ENCODE peak calls at places on chromosome 18, in four cellular contexts. V is H1, U is GM12878, Z is K562. M is an unnamed sample.

GRCh38 chr18:70418551-70419311 is 129.9 kb downstream of the SOCS6 start:
- DNase-seq in Z (no peak), V (no peak), U (no peak), M (no peak)

GRCh38 chr18:62128157-62128556 is 58.7 kb downstream of the PIGN start:
- DNase-seq in U (no peak), Z (no peak), V (no peak), M (no peak)

GRCh38 chr18:72674710-72675109 is 130.6 kb upstream of the CBLN2 start:
- DNase-seq in U (peak), Z (no peak), V (no peak), M (no peak)

GRCh38 chr18:57142361-57142760 is 4.5 kb upstream of the BOD1L2 start:
- DNase-seq in Z (no peak), V (no peak), U (no peak), M (no peak)

GRCh38 chr18:688322-688721 is 24.1 kb downstream of the ENOSF1 start:
- DNase-seq in U (no peak), V (no peak), Z (no peak), M (no peak)

GRCh38 chr18:63233334-63233733 is 86.2 kb downstream of the BCL2 start:
- DNase-seq in Z (no peak), U (no peak), V (no peak), M (no peak)

GRCh38 chr18:37778417-37779165 is 213.0 kb upstream of the CELF4 start:
- DNase-seq in V (peak), U (no peak), Z (peak), M (peak)

GRCh38 chr18:49335677-49336076 is 124.8 kb downstream of the DYM start:
- DNase-seq in U (no peak), Z (no peak), V (no peak), M (no peak)

GRCh38 chr18:76460482-76460881 is 34.6 kb downstream of the ZNF516 start:
- DNase-seq in U (no peak), Z (no peak), V (no peak), M (no peak)

GRCh38 chr18:14912967-14913366 is 165.0 kb downstream of the ANKRD30B start:
- DNase-seq in Z (no peak), U (no peak), V (no peak), M (no peak)

GRCh38 chr18:43012951-43013350 is 102.5 kb downstream of the RIT2 start:
- DNase-seq in V (no peak), Z (no peak), U (no peak), M (no peak)

GRCh38 chr18:24817150-24818068 is 357.0 kb downstream of the HRH4 start:
- DNase-seq in V (no peak), Z (no peak), U (no peak), M (peak)

GRCh38 chr18:48186084-48186798 is 222.9 kb downstream of the ZBTB7C start:
- DNase-seq in U (no peak), V (no peak), Z (no peak), M (peak)

GRCh38 chr18:1018211-1018651 is 113.6 kb downstream of the ADCYAP1 start:
- DNase-seq in Z (no peak), U (no peak), V (no peak), M (no peak)

GRCh38 chr18:57466745-57467144 is 31.6 kb downstream of the ONECUT2 start:
- DNase-seq in V (no peak), Z (no peak), U (no peak), M (no peak)

GRCh38 chr18:76806301-76806700 is 16.1 kb upstream of the ZNF236 start:
- DNase-seq in Z (no peak), U (no peak), V (no peak), M (no peak)

DNA sequence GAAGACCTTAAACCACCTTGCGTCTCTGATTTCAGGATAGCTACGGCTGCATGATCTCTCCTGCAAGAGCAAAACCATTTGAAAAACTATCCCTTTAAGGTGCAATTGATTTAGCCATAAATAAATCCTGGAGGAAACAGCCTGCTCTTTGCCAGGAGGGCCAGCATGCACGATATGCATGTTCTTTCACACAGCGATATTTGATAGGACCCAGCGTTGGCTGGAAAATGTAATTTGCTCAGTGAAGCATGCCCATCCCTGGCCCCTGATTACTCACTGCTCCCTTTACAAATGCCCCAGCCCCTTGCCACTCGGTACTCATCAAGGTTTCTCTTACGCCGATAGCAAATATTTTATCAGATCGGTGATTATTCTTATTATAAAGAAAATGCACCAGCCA is 315.4 kb downstream of the CDH2 start:
- DNase-seq in U (no peak), V (no peak), Z (no peak), M (peak)
- TF ChIP-seq NRF1 in U (no peak), V (no peak), Z (no peak), M (no peak)

GRCh38 chr18:55248497-55248896 is 289.2 kb upstream of the CCDC68 start:
- DNase-seq in V (no peak), U (no peak), Z (no peak), M (no peak)
- TF ChIP-seq NRF1 in V (no peak), U (no peak), Z (no peak), M (no peak)

GRCh38 chr18:25866331-25866730 is 224.1 kb downstream of the SS18 start:
- DNase-seq in V (no peak), U (no peak), Z (no peak), M (no peak)

DNA sequence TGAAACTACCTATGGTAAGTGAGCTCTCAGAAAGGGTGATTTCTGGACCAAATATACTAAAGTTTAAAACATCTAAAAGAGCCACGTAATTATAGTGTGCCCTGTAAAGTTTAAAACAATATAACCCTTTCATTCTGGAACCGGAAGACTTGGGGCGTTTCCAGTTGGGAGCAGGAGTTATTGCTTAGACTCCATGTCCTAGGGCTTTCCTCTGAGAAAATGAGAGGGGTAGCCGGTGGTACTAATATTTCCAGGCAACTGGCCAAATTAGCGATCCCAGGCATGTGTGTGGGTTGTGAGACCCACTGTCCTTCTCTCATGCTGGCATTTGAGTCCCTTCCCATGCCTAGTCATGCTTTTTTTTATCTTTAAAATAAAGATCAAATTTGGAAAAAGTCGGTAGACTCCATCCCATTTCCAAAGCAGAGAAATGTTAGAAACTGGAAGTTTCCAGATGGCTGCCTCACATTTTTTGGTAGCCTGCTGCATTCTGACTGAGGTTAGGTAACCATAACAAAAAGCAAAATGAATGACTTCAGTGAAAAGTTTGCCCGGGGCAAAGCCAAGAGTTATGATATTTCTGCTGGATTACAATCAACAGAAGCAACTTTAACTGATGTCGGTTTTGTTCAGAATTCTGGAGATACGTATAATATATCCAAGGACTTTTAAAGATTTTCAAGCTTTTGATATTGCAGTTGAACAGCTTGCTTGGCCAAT is 227.4 kb downstream of the SS18 start:
- DNase-seq in Z (no peak), U (no peak), V (no peak), M (no peak)
- TF ChIP-seq NRF1 in Z (no peak), U (no peak), V (no peak), M (no peak)

DNA sequence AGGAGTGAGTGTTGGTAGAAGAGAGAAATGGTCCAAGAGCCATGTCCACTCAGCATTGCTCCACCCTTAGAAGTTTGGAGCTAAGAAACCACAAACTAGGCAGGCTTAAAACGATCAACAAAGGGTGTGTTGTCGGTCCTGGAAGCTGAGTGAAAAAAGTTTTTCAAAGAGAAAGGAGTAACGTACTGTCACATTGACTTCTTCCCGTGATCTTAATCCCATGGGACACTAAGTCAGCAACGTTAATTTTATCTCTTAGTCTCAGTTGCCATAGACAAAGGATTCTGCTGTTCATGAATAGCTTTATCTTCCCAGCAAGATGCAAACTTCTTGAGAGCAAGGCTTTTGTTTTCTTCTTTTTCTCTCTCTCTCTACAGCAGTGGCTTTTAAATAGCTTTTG is 377.3 kb downstream of the TGIF1 start:
- DNase-seq in V (no peak), Z (no peak), U (no peak), M (no peak)
- TF ChIP-seq NRF1 in V (no peak), Z (no peak), U (no peak), M (no peak)

GRCh38 chr18:44869533-44869932 is 188.8 kb downstream of the SETBP1 start:
- DNase-seq in U (no peak), V (no peak), Z (no peak), M (no peak)
- TF ChIP-seq NRF1 in U (no peak), V (no peak), Z (no peak), M (no peak)

DNA sequence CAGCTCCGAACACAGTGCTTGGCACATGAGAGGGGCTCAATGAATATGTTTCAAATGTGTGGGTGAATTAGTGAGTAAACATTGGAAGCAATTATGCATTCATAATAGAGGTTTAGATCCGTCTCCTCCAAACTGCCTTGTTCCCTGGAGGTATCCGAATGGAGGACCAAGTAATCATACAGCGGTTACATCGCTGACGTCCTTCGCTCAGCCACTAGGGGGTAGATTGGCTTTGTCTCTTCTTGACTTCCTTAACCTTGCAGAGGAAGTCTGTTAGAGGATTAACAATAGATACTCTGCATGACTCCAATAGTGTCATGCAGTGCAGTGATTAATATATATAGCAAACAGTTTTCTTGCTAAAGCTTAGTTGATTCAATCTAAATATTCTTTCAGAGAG is 517.0 kb downstream of the PTPRM start:
- DNase-seq in U (no peak), V (peak), Z (peak), M (peak)
- TF ChIP-seq NRF1 in U (no peak), V (no peak), Z (no peak), M (no peak)

GRCh38 chr18:74473976-74474375 is 16.9 kb upstream of the DIPK1C start:
- DNase-seq in Z (no peak), V (no peak), U (no peak), M (no peak)

GRCh38 chr18:74463271-74463670 is 6.2 kb upstream of the DIPK1C start:
- DNase-seq in V (no peak), U (no peak), Z (no peak), M (no peak)

GRCh38 chr18:74472312-74472711 is 15.2 kb upstream of the DIPK1C start:
- DNase-seq in V (no peak), U (no peak), Z (no peak), M (no peak)

GRCh38 chr18:74465775-74466174 is 8.7 kb upstream of the DIPK1C start:
- DNase-seq in U (no peak), V (no peak), Z (no peak), M (no peak)

DNA sequence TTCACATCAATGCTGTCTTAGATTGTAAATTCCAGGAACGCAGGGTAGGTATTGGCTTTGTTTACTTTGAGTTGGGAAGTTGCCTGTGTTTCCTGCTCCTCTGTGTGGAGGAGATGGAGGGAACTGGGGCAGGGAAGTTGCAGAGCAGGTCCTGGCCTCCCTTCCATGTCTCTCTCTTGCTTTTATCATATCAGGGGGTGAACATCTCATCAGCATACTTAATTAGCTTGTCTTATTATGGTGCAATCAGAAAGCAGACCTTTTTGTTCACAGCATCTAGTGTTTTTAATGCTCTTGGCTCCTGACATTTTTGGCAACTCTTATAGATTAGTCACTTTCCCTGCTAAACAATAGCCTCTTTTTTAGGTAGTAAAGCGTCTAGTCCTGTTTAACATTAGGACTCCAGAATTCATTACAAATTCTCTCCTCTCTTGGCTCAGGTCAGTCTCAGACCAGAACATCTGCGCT is 11.5 kb upstream of the DIPK1C start:
- DNase-seq in Z (no peak), V (no peak), U (no peak), M (no peak)
- TF ChIP-seq NRF1 in Z (no peak), V (no peak), U (no peak), M (no peak)

GRCh38 chr18:4286256-4286655 is 168.9 kb downstream of the DLGAP1 start:
- DNase-seq in U (no peak), V (no peak), Z (no peak), M (no peak)

GRCh38 chr18:4284528-4284927 is 170.6 kb downstream of the DLGAP1 start:
- DNase-seq in U (no peak), V (no peak), Z (no peak), M (no peak)

GRCh38 chr18:4282954-4283353 is 172.2 kb downstream of the DLGAP1 start:
- DNase-seq in Z (no peak), V (no peak), U (no peak), M (no peak)

GRCh38 chr18:4285525-4285924 is 169.6 kb downstream of the DLGAP1 start:
- DNase-seq in U (no peak), Z (no peak), V (no peak), M (no peak)

GRCh38 chr18:4283746-4284291 is 171.3 kb downstream of the DLGAP1 start:
- DNase-seq in V (no peak), Z (no peak), U (no peak), M (no peak)
- TF ChIP-seq NRF1 in V (no peak), Z (no peak), U (no peak), M (no peak)

GRCh38 chr18:36567800-36568199 is 261.0 kb downstream of the TPGS2 start:
- DNase-seq in U (no peak), V (no peak), Z (no peak), M (no peak)

GRCh38 chr18:36576339-36576738 is 252.5 kb downstream of the TPGS2 start:
- DNase-seq in Z (no peak), V (no peak), U (no peak), M (no peak)

GRCh38 chr18:36568487-36568886 is 260.3 kb downstream of the TPGS2 start:
- DNase-seq in Z (no peak), V (no peak), U (peak), M (no peak)

DNA sequence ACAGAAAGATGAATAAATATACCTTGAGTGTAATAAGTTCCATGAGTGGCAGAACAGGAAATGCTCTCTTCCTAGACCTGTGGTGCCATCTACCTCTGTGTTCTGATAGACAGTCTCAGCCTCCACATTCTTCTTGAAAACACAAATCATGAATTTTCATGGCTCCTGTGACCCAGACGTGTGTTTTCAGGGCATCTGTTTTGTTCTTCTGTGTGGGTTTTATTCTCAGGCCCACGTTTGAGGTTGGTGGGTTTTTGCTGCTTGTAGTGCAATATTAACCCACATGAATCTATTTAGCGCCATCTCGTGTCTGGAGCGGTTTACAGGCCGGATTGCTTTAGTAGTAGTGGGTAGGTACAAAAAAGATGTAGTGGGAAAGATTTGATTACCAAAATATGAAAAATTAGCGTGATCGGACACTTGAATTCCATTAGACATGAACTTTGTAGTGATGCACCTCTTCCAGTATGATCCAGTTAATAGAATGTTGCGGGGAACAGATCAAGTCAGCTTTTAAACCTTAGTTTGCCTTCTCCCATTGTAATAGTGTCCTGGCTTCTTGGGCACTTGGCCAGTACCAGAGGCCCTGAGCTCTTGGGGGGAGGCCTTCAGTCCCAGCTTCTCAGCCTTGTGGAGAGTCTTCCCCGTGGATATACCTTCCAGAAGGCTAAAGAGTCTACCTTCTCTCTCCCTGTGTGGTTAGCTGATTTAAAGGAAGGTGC is 256.5 kb downstream of the TPGS2 start:
- DNase-seq in U (peak), V (no peak), Z (peak), M (peak)
- TF ChIP-seq NRF1 in U (no peak), V (no peak), Z (no peak), M (no peak)

GRCh38 chr18:31498450-31499156 is 626 bp downstream of the DSG2 start:
- DNase-seq in Z (no peak), V (no peak), U (no peak), M (no peak)

GRCh38 chr18:31497711-31498449 is at the start of gene DSG2:
- DNase-seq in U (no peak), Z (peak), V (peak), M (peak)

GRCh38 chr18:31503011-31503410 is 5.0 kb downstream of the DSG2 start:
- DNase-seq in V (no peak), U (no peak), Z (no peak), M (no peak)

GRCh38 chr18:31499157-31499524 is 1.2 kb downstream of the DSG2 start:
- DNase-seq in U (no peak), Z (no peak), V (no peak), M (no peak)

GRCh38 chr18:31500161-31500688 is 2.2 kb downstream of the DSG2 start:
- DNase-seq in Z (no peak), U (peak), V (no peak), M (no peak)
- TF ChIP-seq NRF1 in Z (no peak), U (no peak), V (no peak), M (no peak)

M was measured in SK-N-SH.